ENCODE peak calls at places on chromosomes 13 and 19, in five cellular contexts. Z is uterus, W is heart right ventricle, V is AG10803, F is heart left ventricle. I is an unnamed sample.

GRCh38 chr13:45833663-45834062 is 17.9 kb downstream of the SIAH3 start:
- DNase-seq in Z (peak; percentile 33), W (peak; percentile 56), V (peak; percentile 67), F (peak; percentile 53), I (no peak)

GRCh38 chr19:34963531-34964406 is at the start of gene ZNF792:
- DNase-seq in Z (peak; percentile 55), W (peak; percentile 64), V (peak; percentile 26), F (peak; percentile 71), I (peak; percentile 53)

GRCh38 chr19:29247912-29248311 is 35.0 kb upstream of the UQCRFS1 start:
- DNase-seq in Z (no peak), W (no peak), V (no peak), F (no peak), I (no peak)

GRCh38 chr13:94878721-94879120 is 166.4 kb upstream of the SOX21 start:
- DNase-seq in Z (no peak), W (no peak), V (no peak), F (no peak), I (no peak)

GRCh38 chr19:15200575-15201364 is at the start of gene NOTCH3:
- DNase-seq in Z (no peak), W (peak; percentile 29), V (no peak), F (no peak), I (no peak)

GRCh38 chr13:25406377-25406776 is 34.6 kb downstream of the ATP8A2 start:
- DNase-seq in Z (no peak), W (no peak), V (no peak), F (no peak), I (no peak)

GRCh38 chr13:110065780-110066179 is 241.2 kb downstream of the COL4A1 start:
- DNase-seq in Z (no peak), W (no peak), V (no peak), F (no peak), I (no peak)

GRCh38 chr19:33171916-33172359 is 22.2 kb upstream of the LRP3 start:
- DNase-seq in Z (no peak), W (no peak), V (peak; percentile 51), F (no peak), I (peak; percentile 66)

GRCh38 chr19:33156354-33156753 is 24.4 kb downstream of the WDR88 start:
- DNase-seq in Z (no peak), W (no peak), V (peak; percentile 66), F (no peak), I (no peak)

GRCh38 chr19:33064117-33064777 is 441 bp downstream of the RHPN2 start:
- DNase-seq in Z (no peak), W (no peak), V (no peak), F (no peak), I (no peak)

GRCh38 chr13:102333320-102334181 is 68.3 kb downstream of the FGF14 start:
- DNase-seq in Z (no peak), W (no peak), V (no peak), F (no peak), I (no peak)

GRCh38 chr13:114318624-114319023 is 4.3 kb downstream of the CHAMP1 start:
- DNase-seq in Z (no peak), W (no peak), V (no peak), F (no peak), I (no peak)

GRCh38 chr19:3184847-3185481 is 766 bp upstream of the NCLN start:
- DNase-seq in Z (no peak), W (no peak), V (no peak), F (no peak), I (peak; percentile 72)

GRCh38 chr13:97226013-97226412 is 3.9 kb downstream of the MBNL2 start:
- DNase-seq in Z (no peak), W (no peak), V (no peak), F (no peak), I (no peak)

GRCh38 chr13:97226788-97227627 is 4.9 kb downstream of the MBNL2 start:
- DNase-seq in Z (no peak), W (no peak), V (no peak), F (no peak), I (peak; percentile 42)

GRCh38 chr13:97224544-97225324 is 2.6 kb downstream of the MBNL2 start:
- DNase-seq in Z (no peak), W (no peak), V (peak; percentile 68), F (no peak), I (no peak)

GRCh38 chr13:97223711-97224461 is 1.8 kb downstream of the MBNL2 start:
- DNase-seq in Z (peak; percentile 54), W (peak; percentile 71), V (peak; percentile 95), F (peak; percentile 72), I (peak; percentile 64)

DNA sequence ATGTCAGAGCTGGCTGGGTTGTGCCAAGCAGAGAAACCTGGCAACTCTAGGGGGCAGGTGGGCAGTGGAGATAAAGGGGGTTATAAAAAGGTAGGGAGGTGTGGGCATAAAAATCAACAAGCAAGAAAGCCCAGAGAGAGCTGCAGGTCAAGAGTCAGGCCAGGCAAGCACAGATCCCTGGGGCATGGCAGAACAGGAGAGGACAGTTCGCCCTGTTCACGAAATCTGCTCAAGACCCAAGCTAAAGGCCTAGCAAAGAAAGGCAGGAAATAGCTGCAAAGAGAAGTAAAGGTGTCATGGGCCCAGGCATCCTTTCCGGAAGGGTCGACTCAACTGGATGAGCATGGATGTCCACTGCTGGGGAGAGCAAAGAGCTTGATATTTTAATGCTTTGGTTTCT is 3.4 kb downstream of the MBNL2 start:
- DNase-seq in Z (no peak), W (no peak), V (no peak), F (no peak), I (no peak)
- H3K4me3 ChIP-seq in Z (peak overlapping the region; percentile 52), W (peak overlapping the region; percentile 74), V (peak overlapping the region; percentile 82), F (peak overlapping the region; percentile 78), I (no peak overlapping the region)

GRCh38 chr13:27549406-27549981 is 70.8 kb downstream of the LNX2 start:
- DNase-seq in Z (no peak), W (no peak), V (no peak), F (no peak), I (no peak)
- H3K4me3 ChIP-seq in Z (no peak overlapping the region), W (no peak overlapping the region), V (no peak overlapping the region), F (no peak overlapping the region), I (no peak overlapping the region)

GRCh38 chr13:71864981-71865857 is 1.8 kb downstream of the DACH1 start:
- DNase-seq in Z (peak; percentile 18), W (peak; percentile 16), V (no peak), F (peak; percentile 32), I (peak; percentile 35)

GRCh38 chr13:71864094-71864980 is 2.7 kb downstream of the DACH1 start:
- DNase-seq in Z (peak; percentile 54), W (peak; percentile 63), V (no peak), F (peak; percentile 70), I (no peak)

GRCh38 chr13:71867101-71867814 is at the start of gene DACH1:
- DNase-seq in Z (peak; percentile 62), W (peak; percentile 71), V (peak; percentile 20), F (peak; percentile 70), I (peak; percentile 43)

GRCh38 chr13:71865858-71866172 is 1.2 kb downstream of the DACH1 start:
- DNase-seq in Z (peak; percentile 14), W (peak; percentile 15), V (no peak), F (peak; percentile 12), I (no peak)

DNA sequence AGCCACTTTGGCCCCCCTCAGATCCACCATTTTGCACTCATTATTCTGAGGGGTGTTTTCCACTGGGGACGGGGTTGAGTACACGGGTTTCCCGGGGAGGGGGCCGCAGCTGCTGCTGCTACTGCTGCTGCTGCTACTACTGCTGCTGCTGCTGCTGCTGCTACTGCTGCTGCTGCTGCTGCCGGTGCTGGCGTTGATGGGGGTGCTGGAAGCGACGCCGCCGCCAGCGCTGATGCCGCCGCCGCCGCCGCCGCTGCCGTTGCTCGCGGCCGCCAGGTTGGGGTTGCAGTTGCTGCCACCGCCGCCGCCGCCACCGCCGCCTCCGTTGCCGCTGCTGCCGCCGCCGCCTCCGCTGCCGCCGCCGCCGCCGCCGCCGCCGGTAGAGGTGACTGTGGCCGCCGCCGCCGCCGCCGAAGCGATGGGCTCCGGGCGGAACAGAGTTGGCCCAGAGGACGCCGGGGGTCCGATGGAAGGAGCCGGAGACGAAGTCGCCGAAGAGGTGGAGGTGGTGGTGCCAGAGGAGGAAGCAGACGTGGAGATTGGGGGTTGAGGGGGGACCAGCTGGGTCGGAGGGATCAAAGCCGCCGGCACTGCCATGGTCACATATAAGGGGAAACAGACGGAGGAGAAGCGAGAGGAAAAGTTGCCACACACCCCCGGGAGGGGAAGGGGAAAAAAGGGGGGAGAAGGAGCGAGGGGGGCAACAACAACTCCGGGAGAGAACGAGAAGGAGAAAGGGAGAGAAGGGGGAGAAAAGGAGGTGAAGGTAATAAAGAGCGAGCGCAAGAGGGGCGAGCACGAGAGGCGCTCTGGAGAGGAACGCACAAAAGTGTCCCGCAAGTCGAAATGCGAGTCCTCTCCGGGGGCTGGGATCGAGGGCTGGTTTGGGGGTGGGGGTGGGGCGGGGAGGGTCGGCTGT is 572 bp downstream of the DACH1 start:
- DNase-seq in Z (peak; percentile 27), W (peak; percentile 8), V (no peak), F (peak; percentile 25), I (no peak)
- H3K4me3 ChIP-seq in Z (peak overlapping the region; percentile 45), W (peak overlapping the region; percentile 74), V (peak overlapping the region; percentile 54), F (peak overlapping the region; percentile 83), I (peak overlapping the region; percentile 26)

GRCh38 chr19:48867922-48868195 is 558 bp downstream of the PLEKHA4 start:
- DNase-seq in Z (no peak), W (no peak), V (no peak), F (peak; percentile 15), I (no peak)
- H3K4me3 ChIP-seq in Z (peak overlapping the region; percentile 47), W (peak overlapping the region; percentile 47), V (peak overlapping the region; percentile 63), F (peak overlapping the region; percentile 51), I (peak overlapping the region; percentile 38)

GRCh38 chr19:16324064-16324383 is 602 bp upstream of the KLF2 start:
- DNase-seq in Z (no peak), W (no peak), V (no peak), F (no peak), I (no peak)

GRCh38 chr19:16323532-16323931 is 1.1 kb upstream of the KLF2 start:
- DNase-seq in Z (no peak), W (no peak), V (no peak), F (no peak), I (no peak)

GRCh38 chr19:16319466-16319865 is 5.2 kb upstream of the KLF2 start:
- DNase-seq in Z (no peak), W (no peak), V (peak; percentile 23), F (no peak), I (peak; percentile 99)

GRCh38 chr19:16324384-16325160 is at the start of gene KLF2:
- DNase-seq in Z (peak; percentile 97), W (peak; percentile 95), V (peak; percentile 94), F (peak; percentile 96), I (peak; percentile 97)

DNA sequence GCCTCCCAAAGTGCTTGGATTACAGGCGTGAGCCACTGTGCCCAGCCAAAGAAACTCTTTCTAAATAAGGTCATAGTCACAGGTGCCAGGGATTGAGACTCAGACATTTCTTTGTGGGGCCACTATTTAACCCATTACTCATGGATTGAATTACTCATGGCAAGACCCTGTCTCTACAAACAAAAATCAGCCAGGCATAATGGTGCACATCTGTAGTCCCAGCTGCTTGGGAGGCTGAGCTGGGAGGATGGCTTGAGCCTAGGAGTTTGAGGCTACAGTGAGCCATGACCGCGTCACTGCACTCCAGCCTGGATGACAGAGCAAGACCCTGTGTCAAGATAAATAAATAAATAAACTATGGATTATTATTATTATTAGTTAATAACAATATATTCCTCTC is 3.6 kb upstream of the KLF2 start:
- DNase-seq in Z (no peak), W (no peak), V (no peak), F (no peak), I (peak; percentile 68)
- H3K4me3 ChIP-seq in Z (no peak overlapping the region), W (no peak overlapping the region), V (no peak overlapping the region), F (no peak overlapping the region), I (no peak overlapping the region)

DNA sequence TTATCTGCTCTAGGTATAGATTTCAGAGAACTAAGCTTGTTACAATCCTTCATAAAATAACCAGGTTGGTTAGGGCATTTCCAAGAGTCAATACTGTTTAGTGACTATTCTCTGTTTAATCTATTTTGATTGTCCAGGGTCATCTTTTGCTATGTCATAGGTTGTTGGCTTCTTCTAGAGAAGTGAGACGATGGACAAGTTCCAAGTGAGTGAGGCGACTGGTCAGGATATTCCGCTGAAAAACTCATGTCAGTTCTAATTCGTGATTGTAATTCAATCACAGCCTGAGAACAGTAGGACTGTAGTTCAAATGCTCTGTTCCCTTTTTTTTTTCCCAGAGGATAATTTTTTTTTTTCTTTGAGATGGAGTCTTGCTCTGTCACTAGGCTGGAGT is 15.8 kb upstream of the ALOX5AP start:
- DNase-seq in Z (no peak), W (no peak), V (no peak), F (no peak), I (no peak)
- H3K4me3 ChIP-seq in Z (no peak overlapping the region), W (no peak overlapping the region), V (no peak overlapping the region), F (no peak overlapping the region), I (no peak overlapping the region)

I was measured in SJSA1.